ENCODE peak calls at places on chromosome 16, in nine cellular contexts. N, V, Q, E, P, Z, R, L and T are unnamed samples.

GRCh38 chr16:14268073-14268472 is 197.0 kb downstream of the MRTFB start:
- DNase-seq in N (no peak), L (no peak), Z (no peak), R (no peak), V (no peak), P (no peak), E (no peak), Q (no peak), T (no peak)

GRCh38 chr16:85461814-85462404 is 151.2 kb upstream of the GSE1 start:
- DNase-seq in N (peak; percentile 82), E (peak; percentile 33), V (no peak), P (no peak), Z (no peak), Q (no peak), L (no peak), R (peak; percentile 61), T (no peak)

GRCh38 chr16:57264950-57265371 is 19.5 kb downstream of the PLLP start:
- DNase-seq in V (no peak), Z (no peak), P (no peak), Q (no peak), L (peak; percentile 83), E (no peak), N (peak; percentile 35), R (no peak), T (no peak)

GRCh38 chr16:65037558-65037957 is 84.3 kb downstream of the CDH11 start:
- DNase-seq in L (no peak), E (no peak), R (no peak), V (no peak), N (no peak), Q (no peak), P (no peak), Z (no peak), T (no peak)

GRCh38 chr16:80198995-80199299 is 341.8 kb upstream of the DYNLRB2 start:
- DNase-seq in N (no peak), P (no peak), V (no peak), Z (no peak), Q (no peak), R (no peak), L (no peak), E (no peak), T (no peak)

GRCh38 chr16:49929606-49930005 is 73.7 kb upstream of the ZNF423 start:
- DNase-seq in V (no peak), R (no peak), Q (no peak), N (peak; percentile 15), E (no peak), L (no peak), Z (no peak), P (no peak), T (no peak)

GRCh38 chr16:27374794-27375499 is 27.0 kb upstream of the IL21R start:
- DNase-seq in R (peak; percentile 80), V (no peak), L (peak; percentile 60), Z (peak; percentile 75), Q (peak; percentile 91), E (peak; percentile 59), P (peak; percentile 60), N (peak; percentile 72), T (peak; percentile 56)

GRCh38 chr16:381788-382717 is at the start of gene PGAP6:
- DNase-seq in Q (no peak), L (peak; percentile 86), R (peak; percentile 67), V (peak; percentile 61), P (peak; percentile 50), Z (peak; percentile 86), E (peak; percentile 73), N (peak; percentile 83), T (peak; percentile 85)

GRCh38 chr16:88560722-88561484 is 9.3 kb upstream of the ZC3H18 start:
- DNase-seq in E (no peak), V (no peak), P (peak; percentile 50), N (no peak), R (no peak), L (no peak), Z (no peak), Q (no peak), T (no peak)

GRCh38 chr16:27238016-27238587 is 30.5 kb downstream of the NSMCE1 start:
- DNase-seq in E (no peak), N (peak; percentile 69), Z (peak; percentile 68), P (no peak), R (no peak), V (no peak), Q (no peak), L (no peak), T (no peak)

GRCh38 chr16:86072328-86073102 is 173.6 kb downstream of the IRF8 start:
- DNase-seq in N (peak; percentile 89), Q (peak; percentile 65), V (no peak), R (peak; percentile 83), Z (no peak), P (peak; percentile 59), L (peak; percentile 65), E (peak; percentile 54), T (peak; percentile 41)

GRCh38 chr16:4591706-4592470 is 22.8 kb downstream of the UBALD1 start:
- DNase-seq in V (no peak), E (no peak), Q (no peak), P (no peak), N (no peak), L (no peak), Z (no peak), R (peak; percentile 62), T (no peak)

DNA sequence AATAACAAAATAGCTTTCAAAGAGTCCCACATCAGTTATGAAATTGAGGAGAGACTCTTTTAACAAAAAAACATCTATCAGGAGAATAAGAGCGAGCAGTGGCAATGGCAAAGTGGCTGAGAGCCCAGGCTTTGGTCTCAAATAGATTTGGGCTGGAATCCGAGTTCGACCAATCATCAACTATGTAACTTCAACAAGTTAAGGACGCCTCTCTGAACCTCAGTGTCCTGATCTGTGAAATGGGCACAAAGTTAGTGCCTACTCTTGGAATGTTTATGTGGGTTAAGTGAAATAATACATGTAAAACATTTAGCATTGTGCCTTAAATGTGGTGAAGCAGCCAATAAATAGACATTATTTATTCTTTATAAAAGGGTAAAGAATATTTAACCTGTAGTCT is 45.4 kb downstream of the CFDP1 start:
- DNase-seq in P (no peak), Z (no peak), R (no peak), Q (no peak), L (no peak), N (no peak), V (no peak), E (no peak), T (no peak)
- H3K27ac ChIP-seq in P (no peak overlapping the region), Z (no peak overlapping the region), R (peak overlapping the region; percentile 46), Q (no peak overlapping the region), L (no peak overlapping the region), N (no peak overlapping the region), V (no peak overlapping the region), E (no peak overlapping the region), T (no peak overlapping the region)

DNA sequence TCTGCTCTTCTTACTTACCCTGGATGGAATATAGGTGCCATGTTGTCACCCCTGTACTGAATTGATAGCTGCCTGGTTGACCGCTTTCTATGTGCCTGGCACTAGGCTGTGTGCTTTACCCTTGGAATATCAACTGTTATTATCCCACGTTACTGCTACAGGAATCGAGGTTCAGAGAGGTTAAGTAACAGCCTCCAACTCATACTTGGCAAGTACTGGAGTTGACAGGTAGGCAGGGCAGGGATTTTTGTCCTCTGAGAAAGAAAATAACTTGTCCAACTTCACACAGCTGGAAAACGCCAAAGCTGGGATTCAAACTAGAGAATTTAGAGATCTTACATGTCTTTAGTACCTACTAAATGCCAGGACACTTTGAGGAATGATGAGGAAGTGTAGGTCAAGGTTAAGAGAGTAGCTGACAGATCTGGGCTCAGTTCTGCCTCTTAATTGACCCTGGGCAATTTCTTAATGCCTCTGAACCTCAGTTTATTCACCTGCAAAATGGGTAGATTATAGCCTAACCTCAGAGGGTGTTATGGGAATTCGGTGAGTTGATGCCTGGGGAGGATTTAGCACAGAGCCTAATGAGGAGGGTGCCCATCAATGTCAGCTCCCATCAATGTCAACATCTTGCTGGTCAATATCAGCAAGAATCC is 25.8 kb downstream of the ITPRIPL2 start:
- DNase-seq in L (no peak), V (no peak), Z (no peak), N (no peak), P (no peak), Q (no peak), E (no peak), R (no peak), T (no peak)
- H3K27ac ChIP-seq in L (no peak overlapping the region), V (no peak overlapping the region), Z (no peak overlapping the region), N (no peak overlapping the region), P (no peak overlapping the region), Q (no peak overlapping the region), E (peak overlapping the region; percentile 27), R (no peak overlapping the region), T (no peak overlapping the region)

GRCh38 chr16:67430504-67431076 is 331 bp upstream of the HSD11B2 start:
- DNase-seq in V (peak; percentile 7), N (no peak), P (peak; percentile 52), L (peak; percentile 94), Q (no peak), R (no peak), Z (no peak), E (no peak), T (no peak)

GRCh38 chr16:67429799-67430503 is 970 bp upstream of the HSD11B2 start:
- DNase-seq in P (no peak), L (no peak), N (no peak), E (no peak), R (no peak), V (no peak), Z (no peak), Q (no peak), T (no peak)

GRCh38 chr16:67431805-67432476 is 1.0 kb downstream of the HSD11B2 start:
- DNase-seq in Z (no peak), P (no peak), E (no peak), R (no peak), N (no peak), Q (no peak), V (no peak), L (peak; percentile 59), T (no peak)

GRCh38 chr16:67432491-67432890 is 1.6 kb downstream of the HSD11B2 start:
- DNase-seq in V (no peak), Q (no peak), N (no peak), R (no peak), P (no peak), L (peak; percentile 54), Z (no peak), E (no peak), T (no peak)

DNA sequence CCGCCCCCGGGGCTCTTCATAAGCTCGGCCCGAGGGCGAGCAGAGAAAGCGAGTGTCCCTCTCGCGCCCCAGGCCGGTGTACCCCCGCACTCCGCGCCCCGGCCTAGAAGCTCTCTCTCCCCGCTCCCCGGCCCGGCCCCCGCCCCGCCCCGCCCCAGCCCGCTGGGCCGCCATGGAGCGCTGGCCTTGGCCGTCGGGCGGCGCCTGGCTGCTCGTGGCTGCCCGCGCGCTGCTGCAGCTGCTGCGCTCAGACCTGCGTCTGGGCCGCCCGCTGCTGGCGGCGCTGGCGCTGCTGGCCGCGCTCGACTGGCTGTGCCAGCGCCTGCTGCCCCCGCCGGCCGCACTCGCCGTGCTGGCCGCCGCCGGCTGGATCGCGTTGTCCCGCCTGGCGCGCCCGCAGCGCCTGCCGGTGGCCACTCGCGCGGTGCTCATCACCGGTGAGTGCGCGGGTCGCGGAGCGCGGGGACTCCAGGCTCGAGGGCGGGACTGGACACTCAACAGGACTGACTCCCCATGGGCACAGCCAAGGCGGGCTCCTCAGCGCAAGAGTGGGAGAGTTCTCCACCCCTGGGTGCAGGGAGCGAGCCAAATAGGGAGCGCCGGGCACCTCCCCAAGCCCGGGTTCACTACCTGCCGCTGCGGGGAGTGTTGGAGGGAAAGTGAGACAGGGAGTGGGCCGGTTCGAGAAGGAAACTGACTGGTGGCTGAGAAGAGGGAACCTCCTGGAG is at the start of gene HSD11B2:
- DNase-seq in E (peak; percentile 52), N (no peak), Z (peak; percentile 71), V (no peak), R (peak; percentile 67), P (peak; percentile 59), Q (no peak), L (no peak), T (peak; percentile 55)
- H3K27ac ChIP-seq in E (no peak within 1 kb of the TSS), N (peak within 1 kb of the TSS; percentile 46), Z (no peak within 1 kb of the TSS), V (no peak within 1 kb of the TSS), R (peak within 1 kb of the TSS; percentile 56), P (no peak within 1 kb of the TSS), Q (no peak within 1 kb of the TSS), L (peak within 1 kb of the TSS; percentile 49), T (peak within 1 kb of the TSS; percentile 60)

GRCh38 chr16:68538880-68539701 is at the start of gene ZFP90:
- DNase-seq in R (peak; percentile 92), P (peak; percentile 79), E (peak; percentile 94), L (peak; percentile 88), N (peak; percentile 92), Z (peak; percentile 91), V (peak; percentile 80), Q (peak; percentile 66), T (peak; percentile 92)
- H3K27ac ChIP-seq in R (peak within 1 kb of the TSS; percentile 83), P (no peak within 1 kb of the TSS), E (peak within 1 kb of the TSS; percentile 51), L (peak within 1 kb of the TSS; percentile 90), N (peak within 1 kb of the TSS; percentile 59), Z (peak within 1 kb of the TSS; percentile 81), V (peak within 1 kb of the TSS; percentile 80), Q (peak within 1 kb of the TSS; percentile 39), T (peak within 1 kb of the TSS; percentile 80)